ENCODE peak calls at places on chromosomes 3 and 15, in eight cellular contexts. D is IMR-90, E is HCT116, N is kidney, U is H9, L is H1, A is endothelial cell of umbilical vein, Y is SK-N-SH. X is an unnamed sample. For H3K9me3, the result is how much of the 10 kb centered on the place peaks cover.

GRCh38 chr3:69499899-69500316 is 114.0 kb upstream of the FRMD4B start:
- DNase-seq in L (no peak), N (peak), Y (no peak), D (no peak), U (no peak), E (no peak), A (no peak), X (no peak)

GRCh38 chr3:27533718-27534578 is 49.8 kb upstream of the SLC4A7 start:
- DNase-seq in Y (no peak), U (peak), D (peak), E (peak), L (peak), A (peak), N (peak), X (no peak)

GRCh38 chr15:57251941-57252340 is 124.4 kb upstream of the CGNL1 start:
- DNase-seq in D (peak), E (no peak), Y (no peak), A (no peak), U (no peak), N (no peak), L (no peak), X (no peak)

GRCh38 chr3:14345496-14346150 is 56.8 kb upstream of the SLC6A6 start:
- DNase-seq in D (peak), N (no peak), U (no peak), Y (no peak), E (no peak), L (no peak), A (no peak), X (no peak)

GRCh38 chr3:172159962-172160538 is 120.7 kb downstream of the FNDC3B start:
- DNase-seq in Y (no peak), E (no peak), U (peak), D (no peak), L (no peak), A (no peak), N (peak), X (no peak)

GRCh38 chr3:101900316-101900715 is 51.0 kb downstream of the NFKBIZ start:
- DNase-seq in Y (no peak), U (no peak), D (no peak), E (no peak), L (no peak), A (no peak), N (no peak), X (no peak)

GRCh38 chr3:66362541-66362941 is 138.3 kb downstream of the LRIG1 start:
- DNase-seq in Y (no peak), N (no peak), A (peak), U (no peak), E (no peak), D (peak), L (no peak), X (no peak)

GRCh38 chr3:136380530-136380929 is 130.4 kb downstream of the PCCB start:
- DNase-seq in L (no peak), Y (no peak), N (no peak), U (no peak), E (no peak), A (no peak), D (peak), X (no peak)

GRCh38 chr3:172877011-172877410 is 126.5 kb downstream of the ECT2 start:
- DNase-seq in L (no peak), A (peak), D (no peak), Y (no peak), E (no peak), N (no peak), U (no peak), X (peak)

GRCh38 chr3:109559389-109559788 is 222.0 kb upstream of the DPPA4 start:
- DNase-seq in L (no peak), D (peak), E (no peak), A (no peak), Y (no peak), U (no peak), N (no peak), X (no peak)

GRCh38 chr15:25508369-25509002 is 69.7 kb upstream of the UBE3A start:
- DNase-seq in A (no peak), E (peak), L (no peak), D (peak), U (no peak), N (no peak), Y (peak), X (peak)

GRCh38 chr3:46482632-46483311 is 15.0 kb upstream of the RTP3 start:
- DNase-seq in D (peak), N (no peak), E (no peak), A (no peak), Y (no peak), U (no peak), L (no peak), X (no peak)

GRCh38 chr3:63652066-63652725 is at the start of gene SNTN:
- DNase-seq in E (no peak), D (no peak), A (no peak), Y (no peak), U (no peak), N (no peak), L (no peak), X (no peak)

GRCh38 chr3:194054540-194054939 is 81.4 kb upstream of the HES1 start:
- DNase-seq in N (no peak), E (no peak), A (no peak), U (peak), D (no peak), Y (no peak), L (no peak), X (no peak)

GRCh38 chr3:9183011-9183410 is 66.4 kb downstream of the SRGAP3 start:
- DNase-seq in L (no peak), Y (no peak), A (no peak), N (no peak), E (no peak), D (no peak), U (no peak), X (no peak)

GRCh38 chr3:132519914-132520313 is 77.2 kb upstream of the ACKR4 start:
- DNase-seq in D (no peak), U (no peak), A (no peak), N (no peak), L (no peak), Y (no peak), E (no peak), X (no peak)

GRCh38 chr3:46214751-46215352 is 6.7 kb upstream of the CCR1 start:
- DNase-seq in N (no peak), L (no peak), E (no peak), U (peak), Y (no peak), A (no peak), D (no peak), X (peak)

GRCh38 chr15:51448592-51449494 is 107.4 kb downstream of the GLDN start:
- DNase-seq in E (no peak), N (no peak), A (no peak), Y (no peak), D (peak), U (no peak), L (no peak), X (no peak)

GRCh38 chr15:27545494-27546255 is 553.4 kb downstream of the OCA2 start:
- DNase-seq in Y (no peak), A (no peak), N (no peak), D (no peak), L (no peak), E (no peak), U (no peak), X (no peak)

GRCh38 chr3:126351771-126352475 is 5.3 kb downstream of the KLF15 start:
- DNase-seq in Y (no peak), E (no peak), L (no peak), U (no peak), N (peak), D (no peak), A (no peak), X (no peak)

GRCh38 chr3:136381051-136381450 is 130.9 kb downstream of the PCCB start:
- DNase-seq in L (no peak), D (peak), N (no peak), U (no peak), Y (no peak), A (no peak), E (no peak), X (no peak)

GRCh38 chr15:45399381-45400212 is 21.3 kb upstream of the GATM start:
- DNase-seq in L (no peak), Y (peak), N (no peak), A (peak), E (peak), U (no peak), D (peak), X (no peak)

GRCh38 chr15:72248514-72248913 is 17.5 kb upstream of the PKM start:
- DNase-seq in L (no peak), Y (no peak), N (no peak), E (no peak), U (no peak), D (no peak), A (no peak), X (no peak)

GRCh38 chr3:56962200-56962599 is 98.3 kb upstream of the SPATA12 start:
- DNase-seq in A (no peak), E (no peak), D (no peak), U (no peak), Y (peak), L (no peak), N (no peak), X (no peak)

GRCh38 chr3:110589381-110589780 is 482.2 kb upstream of the NECTIN3 start:
- DNase-seq in U (no peak), D (no peak), E (no peak), A (no peak), L (no peak), Y (no peak), N (no peak), X (no peak)

GRCh38 chr3:185215873-185216586 is 37.8 kb downstream of the EHHADH start:
- DNase-seq in U (no peak), L (no peak), D (peak), Y (peak), E (no peak), A (peak), N (no peak), X (no peak)

GRCh38 chr15:92161039-92161670 is 232.5 kb upstream of the ST8SIA2 start:
- DNase-seq in D (no peak), U (no peak), E (no peak), Y (no peak), N (no peak), L (no peak), A (no peak), X (no peak)

GRCh38 chr3:64344721-64345207 is 119.5 kb upstream of the PRICKLE2 start:
- DNase-seq in D (peak), U (peak), L (peak), A (no peak), Y (no peak), E (no peak), N (no peak), X (no peak)

GRCh38 chr3:33131328-33132018 is 17.7 kb downstream of the CRTAP start:
- DNase-seq in N (no peak), Y (peak), E (peak), A (peak), D (peak), U (peak), L (peak), X (peak)

GRCh38 chr3:52153389-52154096 is 680 bp downstream of the POC1A start:
- DNase-seq in U (peak), A (no peak), N (no peak), D (peak), Y (peak), E (peak), L (peak), X (peak)

GRCh38 chr15:93830221-93830765 is 401.1 kb upstream of the MCTP2 start:
- DNase-seq in L (no peak), E (no peak), U (no peak), A (no peak), N (no peak), D (no peak), Y (no peak), X (no peak)

GRCh38 chr3:184680411-184680990 is 31.4 kb downstream of the MAGEF1 start:
- DNase-seq in L (no peak), D (no peak), Y (no peak), N (no peak), U (no peak), A (no peak), E (no peak), X (no peak)

GRCh38 chr15:55899537-55899936 is 93.9 kb downstream of the NEDD4 start:
- DNase-seq in D (no peak), N (no peak), A (no peak), L (no peak), U (no peak), Y (no peak), E (no peak), X (no peak)

GRCh38 chr3:131794766-131795381 is 239.9 kb downstream of the CPNE4 start:
- DNase-seq in E (peak), Y (peak), D (peak), L (peak), A (peak), N (no peak), U (peak), X (peak)

GRCh38 chr3:41202834-41203345 is 3.6 kb downstream of the CTNNB1 start:
- DNase-seq in Y (peak), E (no peak), A (peak), N (no peak), U (no peak), D (peak), L (no peak), X (no peak)

GRCh38 chr3:182682263-182683229 is 110.8 kb upstream of the ATP11B start:
- DNase-seq in N (peak), E (no peak), L (no peak), Y (peak), U (peak), A (peak), D (peak), X (peak)

GRCh38 chr3:136621628-136622027 is 130.6 kb downstream of the STAG1 start:
- DNase-seq in Y (no peak), U (no peak), N (no peak), D (peak), A (no peak), L (no peak), E (no peak), X (no peak)

GRCh38 chr15:83190450-83190849 is 17.2 kb downstream of the HDGFL3 start:
- DNase-seq in U (no peak), L (no peak), A (no peak), E (no peak), D (no peak), Y (no peak), N (no peak), X (no peak)
- H3K9me3 ChIP-seq in U (under half), L (under half), A (under half), E (under half), D (under half), Y (under half), N (under half), X (under half)

GRCh38 chr3:168249539-168250414 is 154.1 kb upstream of the GOLIM4 start:
- DNase-seq in D (peak), Y (peak), E (peak), A (peak), N (peak), U (peak), L (peak), X (no peak)

GRCh38 chr3:168248383-168249047 is 152.8 kb upstream of the GOLIM4 start:
- DNase-seq in U (peak), N (peak), Y (peak), D (peak), E (no peak), A (peak), L (no peak), X (no peak)

GRCh38 chr3:168250415-168250861 is 154.7 kb upstream of the GOLIM4 start:
- DNase-seq in Y (peak), U (no peak), A (no peak), N (no peak), E (no peak), D (peak), L (no peak), X (no peak)

GRCh38 chr3:168251371-168251770 is 155.6 kb upstream of the GOLIM4 start:
- DNase-seq in L (no peak), U (no peak), E (no peak), D (no peak), A (no peak), N (no peak), Y (no peak), X (no peak)

DNA sequence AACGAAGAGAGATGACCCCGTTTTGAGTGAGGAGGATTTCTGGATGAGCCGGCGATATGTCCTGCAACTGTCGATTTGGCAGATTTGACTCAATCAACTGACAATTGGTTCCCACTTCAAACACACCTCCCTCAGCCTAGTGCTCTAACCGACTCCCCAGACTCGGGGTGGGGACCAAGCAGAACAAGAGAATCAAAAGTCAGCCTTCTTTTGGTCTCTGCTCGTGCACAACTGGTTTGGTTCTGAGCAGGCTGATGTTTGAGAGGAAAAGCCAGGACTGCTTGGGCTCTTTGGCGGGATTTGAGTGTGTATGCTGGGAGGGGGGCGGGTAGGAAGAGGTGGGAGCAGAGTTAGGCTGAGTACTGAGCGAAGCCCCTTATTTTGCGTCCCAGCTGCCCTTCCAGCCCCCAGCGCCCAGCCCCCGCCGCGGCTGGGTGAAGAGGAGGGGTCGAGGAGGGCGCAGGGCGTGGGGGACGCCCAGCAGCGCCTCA is 153.4 kb upstream of the GOLIM4 start:
- DNase-seq in A (peak), E (no peak), L (no peak), N (no peak), U (no peak), Y (no peak), D (peak), X (no peak)
- H3K9ac ChIP-seq in A (no peak), E (no peak), L (peak), N (no peak), U (peak), Y (no peak), D (peak), X (no peak)

GRCh38 chr3:134143828-134144390 is 106.8 kb downstream of the RYK start:
- DNase-seq in Y (no peak), N (no peak), E (no peak), U (no peak), D (no peak), A (no peak), L (no peak), X (no peak)

GRCh38 chr3:134144694-134145093 is 106.0 kb downstream of the RYK start:
- DNase-seq in N (no peak), E (no peak), A (peak), L (no peak), Y (no peak), D (no peak), U (no peak), X (no peak)

GRCh38 chr3:134148534-134148933 is 102.1 kb downstream of the RYK start:
- DNase-seq in U (no peak), L (no peak), N (no peak), D (peak), Y (no peak), A (no peak), E (no peak), X (no peak)

GRCh38 chr3:134147411-134147810 is 103.2 kb downstream of the RYK start:
- DNase-seq in N (no peak), Y (no peak), U (no peak), E (no peak), A (no peak), D (no peak), L (no peak), X (no peak)

DNA sequence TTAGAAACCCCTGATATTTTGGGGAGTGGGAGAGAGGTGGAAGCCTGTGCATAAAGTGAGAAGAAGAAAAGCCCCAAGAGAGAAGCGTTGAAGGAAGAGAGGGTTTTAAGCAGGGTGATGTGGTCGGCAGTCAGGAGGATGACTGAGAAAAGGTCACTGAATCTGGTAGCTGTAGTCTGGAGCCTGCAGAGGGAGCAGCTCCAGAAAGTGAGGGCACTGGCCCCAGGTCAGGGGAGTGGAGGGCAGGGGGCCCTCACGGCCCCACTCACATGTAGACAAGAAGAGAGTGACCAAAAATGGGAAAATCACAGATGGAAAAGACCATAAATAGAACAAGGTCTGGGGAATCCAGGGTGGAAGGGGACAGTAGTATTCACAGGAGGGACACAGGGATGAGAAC is 105.5 kb downstream of the RYK start:
- DNase-seq in L (no peak), E (no peak), Y (no peak), D (no peak), U (no peak), A (no peak), N (no peak), X (no peak)
- TF ChIP-seq CTCF in L (peak), E (peak), Y (no peak), D (no peak), U (peak), A (no peak), N (no peak), X (no peak)

GRCh38 chr3:111928613-111929012 is 50.2 kb upstream of the ABHD10 start:
- DNase-seq in N (no peak), U (no peak), A (no peak), D (no peak), L (no peak), E (no peak), Y (no peak), X (no peak)

GRCh38 chr3:111923821-111924220 is 55.0 kb upstream of the ABHD10 start:
- DNase-seq in Y (no peak), N (no peak), L (no peak), D (no peak), A (no peak), E (no peak), U (no peak), X (no peak)

GRCh38 chr3:111923095-111923771 is 55.6 kb upstream of the ABHD10 start:
- DNase-seq in E (peak), Y (no peak), A (no peak), D (peak), L (no peak), N (no peak), U (no peak), X (no peak)

GRCh38 chr3:111926266-111926676 is 52.6 kb upstream of the ABHD10 start:
- DNase-seq in D (no peak), L (no peak), E (peak), A (peak), Y (no peak), N (no peak), U (no peak), X (no peak)

GRCh38 chr3:111924283-111924682 is 54.5 kb upstream of the ABHD10 start:
- DNase-seq in L (no peak), D (no peak), E (no peak), U (no peak), N (peak), A (peak), Y (no peak), X (no peak)
- H3K9me3 ChIP-seq in L (under half), D (under half), E (under half), U (under half), N (under half), A (under half), Y (under half), X (under half)

DNA sequence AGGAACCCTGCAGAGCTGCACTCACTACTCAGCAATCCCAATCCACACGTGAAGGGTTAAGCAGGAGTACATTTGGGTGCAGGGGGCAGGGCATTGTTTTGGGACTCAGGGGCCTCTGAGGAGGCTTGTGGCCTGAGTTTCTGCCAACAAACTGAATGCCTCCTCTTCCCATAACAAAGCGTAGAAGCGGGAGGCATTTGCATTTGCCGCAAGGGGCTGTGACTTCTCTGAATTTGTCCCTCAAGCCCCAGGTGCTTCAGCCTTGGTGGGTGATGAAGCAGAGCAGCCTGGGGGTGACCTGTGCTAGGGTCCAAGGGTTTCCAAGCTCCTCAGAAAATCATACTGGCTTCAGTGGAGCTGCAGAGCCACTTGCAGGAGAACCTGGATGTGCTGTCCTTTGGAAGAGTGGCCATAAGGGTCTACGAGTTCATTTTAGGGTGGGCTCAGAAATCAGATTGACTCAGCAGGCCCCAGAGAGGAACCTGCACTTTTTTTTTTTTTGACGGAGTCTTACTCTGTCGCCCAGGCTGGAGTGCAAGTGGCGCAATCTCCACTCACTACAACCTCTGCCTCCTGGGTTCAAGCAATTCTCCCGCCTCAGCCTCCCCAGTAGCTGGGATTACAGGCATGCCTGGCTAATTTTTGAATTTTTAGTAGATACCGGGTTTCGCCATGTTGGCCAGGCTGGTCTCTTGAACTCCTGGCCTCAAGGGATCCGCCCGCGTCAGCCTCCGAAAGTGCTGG is 1.4 kb upstream of the RPSA start:
- DNase-seq in A (no peak), L (peak), Y (no peak), D (no peak), U (peak), E (no peak), N (no peak), X (no peak)
- H3K9ac ChIP-seq in A (no peak), L (peak), Y (no peak), D (no peak), U (no peak), E (peak), N (no peak), X (peak)

GRCh38 chr3:127690823-127691452 is 18.2 kb downstream of the ABTB1 start:
- DNase-seq in E (peak), A (peak), U (peak), Y (peak), N (peak), L (no peak), D (peak), X (no peak)
- TF ChIP-seq CTCF in E (peak), A (peak), U (peak), Y (peak), N (peak), L (peak), D (peak), X (peak)